ENCODE peak calls at places on chromosomes 5 and 9, in eight cellular contexts. L is chondrocyte; H is CD8-positive, alpha-beta T cell; D is glutamatergic neuron; E is AG08395; P is GM19239; N is progenitor cell of endocrine pancreas; X is HEK293T. O is an unnamed sample.

GRCh38 chr5:115573133-115573532 is 28.6 kb upstream of the FEM1C start:
- DNase-seq in H (no peak), X (no peak), P (no peak), L (no peak), E (peak; percentile 25), D (no peak), N (no peak), O (no peak)

GRCh38 chr5:17990168-17990567 is 355.9 kb downstream of the TAF11L14 start:
- DNase-seq in D (no peak), E (no peak), X (no peak), N (no peak), P (no peak), H (no peak), L (no peak), O (no peak)

GRCh38 chr5:140424135-140424534 is 22.5 kb downstream of the ANKHD1 start:
- DNase-seq in E (no peak), X (no peak), D (no peak), H (no peak), N (no peak), L (no peak), P (no peak), O (no peak)

GRCh38 chr5:141742866-141743651 is 61.0 kb upstream of the ARAP3 start:
- DNase-seq in X (peak; percentile 49), H (no peak), L (no peak), P (no peak), D (no peak), E (peak; percentile 47), N (peak; percentile 64), O (no peak)

GRCh38 chr9:1050125-1050895 is at the start of gene DMRT2:
- DNase-seq in H (no peak), P (no peak), E (peak; percentile 93), N (peak; percentile 83), D (peak; percentile 93), X (no peak), L (no peak), O (peak; percentile 90)

GRCh38 chr5:87430863-87431262 is 18.1 kb upstream of the CCNH start:
- DNase-seq in X (no peak), N (no peak), H (no peak), D (no peak), E (no peak), P (no peak), L (no peak), O (no peak)

GRCh38 chr9:130987738-130988399 is 21.1 kb upstream of the LAMC3 start:
- DNase-seq in E (no peak), N (no peak), D (no peak), P (no peak), H (no peak), X (no peak), L (no peak), O (no peak)

GRCh38 chr5:59042201-59042600 is 459.3 kb downstream of the RAB3C start:
- DNase-seq in H (no peak), D (no peak), N (no peak), P (no peak), X (no peak), L (no peak), E (peak; percentile 27), O (no peak)

GRCh38 chr9:133737071-133737773 is 930 bp downstream of the SARDH start:
- DNase-seq in D (no peak), H (no peak), X (no peak), L (no peak), E (no peak), P (no peak), N (no peak), O (no peak)

GRCh38 chr9:112186695-112187094 is 11.6 kb upstream of the SUSD1 start:
- DNase-seq in H (no peak), D (no peak), L (no peak), X (no peak), E (no peak), N (no peak), P (no peak), O (no peak)

GRCh38 chr5:135193213-135194125 is 159.4 kb upstream of the PITX1 start:
- DNase-seq in L (no peak), D (no peak), X (no peak), P (no peak), N (no peak), H (no peak), E (peak; percentile 49), O (no peak)

GRCh38 chr5:101942321-101942882 is 353.7 kb downstream of the SLCO4C1 start:
- DNase-seq in D (no peak), P (no peak), N (no peak), L (no peak), H (no peak), E (no peak), X (peak; percentile 35), O (peak; percentile 10)

GRCh38 chr5:1172670-1173404 is 28.6 kb upstream of the SLC6A19 start:
- DNase-seq in X (no peak), L (peak; percentile 41), N (no peak), H (no peak), E (no peak), D (peak; percentile 7), P (no peak), O (no peak)

GRCh38 chr9:68951879-68952659 is 61.8 kb downstream of the PRKACG start:
- DNase-seq in D (no peak), P (no peak), E (no peak), L (no peak), H (no peak), X (no peak), N (no peak), O (no peak)

GRCh38 chr9:114035221-114035844 is 42.8 kb downstream of the AMBP start:
- DNase-seq in X (no peak), E (no peak), P (no peak), L (no peak), D (no peak), N (no peak), H (no peak), O (no peak)

O was measured in GM13977.